ENCODE peak calls at places on chromosomes 11 and 22, in seven cellular contexts. One of them, this sample, is unnamed.

GRCh38 chr11:1064167-1064566 is 10.5 kb upstream of the MUC2 start:
- DNase-seq in right atrium auricular region: no peak
- DNase-seq in fibroblast of lung: no peak
- DNase-seq in GM23338: no peak
- DNase-seq in cardiac fibroblast: no peak
- DNase-seq in bronchial epithelial cell: no peak
- DNase-seq in A549: no peak
- DNase-seq in this sample: no peak

GRCh38 chr22:31140746-31141145 is 438 bp upstream of the PLA2G3 start:
- DNase-seq in bronchial epithelial cell: no peak
- DNase-seq in cardiac fibroblast: no peak
- DNase-seq in A549: no peak
- DNase-seq in fibroblast of lung: no peak
- DNase-seq in right atrium auricular region: no peak
- DNase-seq in GM23338: peak
- DNase-seq in this sample: no peak

GRCh38 chr11:44192015-44192380 is 96.5 kb downstream of the EXT2 start:
- DNase-seq in fibroblast of lung: no peak
- DNase-seq in GM23338: no peak
- DNase-seq in right atrium auricular region: no peak
- DNase-seq in cardiac fibroblast: no peak
- DNase-seq in A549: no peak
- DNase-seq in bronchial epithelial cell: no peak
- DNase-seq in this sample: no peak

GRCh38 chr11:134516529-134516928 is 104.5 kb upstream of the B3GAT1 start:
- DNase-seq in A549: no peak
- DNase-seq in right atrium auricular region: no peak
- DNase-seq in cardiac fibroblast: no peak
- DNase-seq in GM23338: peak
- DNase-seq in bronchial epithelial cell: no peak
- DNase-seq in fibroblast of lung: no peak
- DNase-seq in this sample: no peak

GRCh38 chr11:125245299-125245698 is 80.7 kb downstream of the PKNOX2 start:
- DNase-seq in right atrium auricular region: peak
- DNase-seq in A549: no peak
- DNase-seq in cardiac fibroblast: peak
- DNase-seq in fibroblast of lung: no peak
- DNase-seq in bronchial epithelial cell: no peak
- DNase-seq in GM23338: no peak
- DNase-seq in this sample: no peak

GRCh38 chr11:13215157-13215556 is 62.4 kb upstream of the BMAL1 start:
- DNase-seq in bronchial epithelial cell: peak
- DNase-seq in fibroblast of lung: peak
- DNase-seq in A549: peak
- DNase-seq in cardiac fibroblast: no peak
- DNase-seq in right atrium auricular region: no peak
- DNase-seq in GM23338: no peak
- DNase-seq in this sample: no peak

GRCh38 chr11:107598225-107599139 is 7.5 kb downstream of the ELMOD1 start:
- DNase-seq in fibroblast of lung: no peak
- DNase-seq in right atrium auricular region: no peak
- DNase-seq in cardiac fibroblast: peak
- DNase-seq in A549: peak
- DNase-seq in GM23338: peak
- DNase-seq in bronchial epithelial cell: peak
- DNase-seq in this sample: peak

GRCh38 chr11:9754041-9754471 is 90.2 kb downstream of the SWAP70 start:
- DNase-seq in A549: no peak
- DNase-seq in right atrium auricular region: no peak
- DNase-seq in GM23338: no peak
- DNase-seq in cardiac fibroblast: no peak
- DNase-seq in fibroblast of lung: no peak
- DNase-seq in bronchial epithelial cell: peak
- DNase-seq in this sample: no peak

GRCh38 chr22:44311855-44312170 is 938 bp downstream of the SHISAL1 start:
- DNase-seq in GM23338: no peak
- DNase-seq in cardiac fibroblast: peak
- DNase-seq in bronchial epithelial cell: peak
- DNase-seq in right atrium auricular region: no peak
- DNase-seq in A549: no peak
- DNase-seq in fibroblast of lung: peak
- DNase-seq in this sample: no peak

GRCh38 chr11:27720277-27720830 is 20.1 kb upstream of the BDNF start:
- DNase-seq in cardiac fibroblast: peak
- DNase-seq in fibroblast of lung: peak
- DNase-seq in bronchial epithelial cell: peak
- DNase-seq in A549: peak
- DNase-seq in right atrium auricular region: no peak
- DNase-seq in GM23338: peak
- DNase-seq in this sample: no peak

GRCh38 chr11:111540921-111541208 is 345 bp downstream of the LAYN start:
- DNase-seq in A549: no peak
- DNase-seq in right atrium auricular region: no peak
- DNase-seq in bronchial epithelial cell: no peak
- DNase-seq in fibroblast of lung: no peak
- DNase-seq in cardiac fibroblast: no peak
- DNase-seq in GM23338: no peak
- DNase-seq in this sample: no peak

GRCh38 chr22:43273902-43274484 is 69.2 kb downstream of the SCUBE1 start:
- DNase-seq in fibroblast of lung: peak
- DNase-seq in bronchial epithelial cell: peak
- DNase-seq in A549: peak
- DNase-seq in cardiac fibroblast: peak
- DNase-seq in right atrium auricular region: peak
- DNase-seq in GM23338: peak
- DNase-seq in this sample: peak

GRCh38 chr11:102914238-102915043 is 39.7 kb upstream of the MMP12 start:
- DNase-seq in GM23338: peak
- DNase-seq in cardiac fibroblast: peak
- DNase-seq in right atrium auricular region: no peak
- DNase-seq in bronchial epithelial cell: peak
- DNase-seq in fibroblast of lung: peak
- DNase-seq in A549: peak
- DNase-seq in this sample: no peak

GRCh38 chr11:79676396-79676795 is 235.6 kb upstream of the TENM4 start:
- DNase-seq in bronchial epithelial cell: peak
- DNase-seq in A549: no peak
- DNase-seq in right atrium auricular region: no peak
- DNase-seq in GM23338: no peak
- DNase-seq in fibroblast of lung: no peak
- DNase-seq in cardiac fibroblast: no peak
- DNase-seq in this sample: no peak

GRCh38 chr11:17612221-17613188 is 65.4 kb downstream of the OTOG start:
- DNase-seq in A549: no peak
- DNase-seq in GM23338: no peak
- DNase-seq in cardiac fibroblast: no peak
- DNase-seq in bronchial epithelial cell: no peak
- DNase-seq in right atrium auricular region: peak
- DNase-seq in fibroblast of lung: no peak
- DNase-seq in this sample: no peak

GRCh38 chr22:21076907-21077625 is 31.3 kb downstream of the LRRC74B start:
- DNase-seq in GM23338: no peak
- DNase-seq in right atrium auricular region: no peak
- DNase-seq in cardiac fibroblast: no peak
- DNase-seq in A549: no peak
- DNase-seq in fibroblast of lung: no peak
- DNase-seq in bronchial epithelial cell: no peak
- DNase-seq in this sample: no peak

GRCh38 chr11:20501971-20502370 is 97.4 kb upstream of the SLC6A5 start:
- DNase-seq in bronchial epithelial cell: no peak
- DNase-seq in A549: no peak
- DNase-seq in GM23338: no peak
- DNase-seq in fibroblast of lung: no peak
- DNase-seq in cardiac fibroblast: no peak
- DNase-seq in right atrium auricular region: no peak
- DNase-seq in this sample: no peak

GRCh38 chr11:94144664-94145063 is 16.0 kb downstream of the PANX1 start:
- DNase-seq in right atrium auricular region: no peak
- DNase-seq in cardiac fibroblast: no peak
- DNase-seq in bronchial epithelial cell: no peak
- DNase-seq in GM23338: no peak
- DNase-seq in fibroblast of lung: no peak
- DNase-seq in A549: no peak
- DNase-seq in this sample: no peak

GRCh38 chr22:22210375-22210774 is 34.2 kb upstream of the VPREB1 start:
- DNase-seq in A549: peak
- DNase-seq in right atrium auricular region: no peak
- DNase-seq in bronchial epithelial cell: peak
- DNase-seq in fibroblast of lung: peak
- DNase-seq in GM23338: no peak
- DNase-seq in cardiac fibroblast: peak
- DNase-seq in this sample: no peak

GRCh38 chr11:125376117-125376516 is 119.9 kb downstream of the FEZ1 start:
- DNase-seq in fibroblast of lung: no peak
- DNase-seq in right atrium auricular region: peak
- DNase-seq in A549: no peak
- DNase-seq in GM23338: peak
- DNase-seq in bronchial epithelial cell: peak
- DNase-seq in cardiac fibroblast: peak
- DNase-seq in this sample: no peak

GRCh38 chr11:8025816-8026215 is 38.7 kb downstream of the EIF3F start:
- DNase-seq in cardiac fibroblast: peak
- DNase-seq in fibroblast of lung: peak
- DNase-seq in A549: no peak
- DNase-seq in GM23338: no peak
- DNase-seq in right atrium auricular region: no peak
- DNase-seq in bronchial epithelial cell: peak
- DNase-seq in this sample: no peak

GRCh38 chr11:67420646-67421420 is 5.4 kb downstream of the CARNS1 start:
- DNase-seq in bronchial epithelial cell: peak
- DNase-seq in right atrium auricular region: peak
- DNase-seq in fibroblast of lung: peak
- DNase-seq in cardiac fibroblast: peak
- DNase-seq in GM23338: peak
- DNase-seq in A549: peak
- DNase-seq in this sample: peak

GRCh38 chr22:33539902-33540751 is 380.1 kb downstream of the LARGE1 start:
- DNase-seq in fibroblast of lung: peak
- DNase-seq in A549: peak
- DNase-seq in GM23338: no peak
- DNase-seq in right atrium auricular region: peak
- DNase-seq in cardiac fibroblast: peak
- DNase-seq in bronchial epithelial cell: no peak
- DNase-seq in this sample: no peak

GRCh38 chr22:22070371-22070824 is 87.8 kb upstream of the TOP3B start:
- DNase-seq in GM23338: no peak
- DNase-seq in right atrium auricular region: no peak
- DNase-seq in fibroblast of lung: no peak
- DNase-seq in bronchial epithelial cell: peak
- DNase-seq in A549: no peak
- DNase-seq in cardiac fibroblast: no peak
- DNase-seq in this sample: peak

GRCh38 chr11:567629-568258 is 7.0 kb downstream of the RASSF7 start:
- DNase-seq in fibroblast of lung: no peak
- DNase-seq in A549: no peak
- DNase-seq in GM23338: no peak
- DNase-seq in cardiac fibroblast: no peak
- DNase-seq in bronchial epithelial cell: no peak
- DNase-seq in right atrium auricular region: no peak
- DNase-seq in this sample: no peak

GRCh38 chr22:50314455-50315288 is 7.2 kb upstream of the PLXNB2 start:
- DNase-seq in GM23338: peak
- DNase-seq in cardiac fibroblast: no peak
- DNase-seq in A549: no peak
- DNase-seq in right atrium auricular region: no peak
- DNase-seq in fibroblast of lung: no peak
- DNase-seq in bronchial epithelial cell: no peak
- DNase-seq in this sample: peak

GRCh38 chr11:78562398-78562797 is 12.3 kb downstream of the NARS2 start:
- DNase-seq in A549: no peak
- DNase-seq in fibroblast of lung: peak
- DNase-seq in bronchial epithelial cell: peak
- DNase-seq in right atrium auricular region: no peak
- DNase-seq in GM23338: no peak
- DNase-seq in cardiac fibroblast: peak
- DNase-seq in this sample: no peak

GRCh38 chr11:42951266-42951665 is 360.5 kb upstream of the API5 start:
- DNase-seq in bronchial epithelial cell: peak
- DNase-seq in A549: no peak
- DNase-seq in cardiac fibroblast: no peak
- DNase-seq in right atrium auricular region: no peak
- DNase-seq in fibroblast of lung: no peak
- DNase-seq in GM23338: no peak
- DNase-seq in this sample: no peak

GRCh38 chr11:73359930-73360742 is 16.1 kb upstream of the RELT start:
- DNase-seq in right atrium auricular region: no peak
- DNase-seq in bronchial epithelial cell: no peak
- DNase-seq in A549: peak
- DNase-seq in GM23338: peak
- DNase-seq in fibroblast of lung: peak
- DNase-seq in cardiac fibroblast: peak
- DNase-seq in this sample: no peak
- TF ChIP-seq CTCF in right atrium auricular region: no peak
- TF ChIP-seq CTCF in bronchial epithelial cell: peak
- TF ChIP-seq CTCF in A549: peak
- TF ChIP-seq CTCF in GM23338: peak
- TF ChIP-seq CTCF in fibroblast of lung: peak
- TF ChIP-seq CTCF in cardiac fibroblast: peak
- TF ChIP-seq CTCF in this sample: peak

GRCh38 chr22:26398741-26399153 is 30.3 kb upstream of the ASPHD2 start:
- DNase-seq in right atrium auricular region: peak
- DNase-seq in fibroblast of lung: peak
- DNase-seq in GM23338: peak
- DNase-seq in A549: peak
- DNase-seq in cardiac fibroblast: peak
- DNase-seq in bronchial epithelial cell: peak
- DNase-seq in this sample: peak
- TF ChIP-seq CTCF in right atrium auricular region: peak
- TF ChIP-seq CTCF in fibroblast of lung: peak
- TF ChIP-seq CTCF in GM23338: peak
- TF ChIP-seq CTCF in A549: peak
- TF ChIP-seq CTCF in cardiac fibroblast: peak
- TF ChIP-seq CTCF in bronchial epithelial cell: peak
- TF ChIP-seq CTCF in this sample: peak

GRCh38 chr22:38881464-38881871 is 9.5 kb upstream of the CBX6 start:
- DNase-seq in bronchial epithelial cell: no peak
- DNase-seq in A549: no peak
- DNase-seq in GM23338: no peak
- DNase-seq in cardiac fibroblast: peak
- DNase-seq in right atrium auricular region: peak
- DNase-seq in fibroblast of lung: peak
- DNase-seq in this sample: no peak
- TF ChIP-seq CTCF in bronchial epithelial cell: no peak
- TF ChIP-seq CTCF in A549: no peak
- TF ChIP-seq CTCF in GM23338: no peak
- TF ChIP-seq CTCF in cardiac fibroblast: no peak
- TF ChIP-seq CTCF in right atrium auricular region: no peak
- TF ChIP-seq CTCF in fibroblast of lung: no peak
- TF ChIP-seq CTCF in this sample: no peak

DNA sequence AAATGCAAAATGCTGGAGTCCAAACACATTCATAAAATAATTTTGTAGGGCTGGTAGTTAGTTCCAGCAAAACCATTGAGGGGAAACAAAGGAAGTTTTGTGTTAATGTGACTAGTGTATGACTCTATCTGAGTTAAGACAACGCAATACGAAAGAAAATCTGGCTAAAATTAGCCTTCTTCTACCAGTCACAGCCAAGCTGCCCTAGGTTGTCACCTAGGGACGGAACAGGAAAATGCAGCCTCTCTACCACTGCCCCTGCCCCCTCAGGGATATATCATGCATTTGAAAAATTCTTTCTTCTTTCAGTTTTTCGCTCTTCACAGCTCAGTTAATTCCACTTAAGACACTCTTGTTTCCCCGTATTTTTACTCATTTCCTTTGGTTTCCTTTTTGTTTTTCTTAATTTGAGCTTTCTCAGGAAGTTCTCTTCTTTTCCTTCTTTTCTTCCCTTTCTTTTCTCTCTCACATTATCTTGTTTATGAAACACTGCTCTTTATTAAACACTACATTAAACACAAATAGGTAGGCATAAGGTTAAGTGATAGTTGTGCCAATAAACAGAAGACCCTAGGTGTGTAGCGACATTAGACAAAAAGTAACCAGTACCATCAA is 30.6 kb downstream of the KIRREL3 start:
- DNase-seq in A549: peak
- DNase-seq in cardiac fibroblast: peak
- DNase-seq in bronchial epithelial cell: peak
- DNase-seq in GM23338: peak
- DNase-seq in right atrium auricular region: no peak
- DNase-seq in fibroblast of lung: peak
- DNase-seq in this sample: no peak
- TF ChIP-seq CTCF in A549: peak
- TF ChIP-seq CTCF in cardiac fibroblast: peak
- TF ChIP-seq CTCF in bronchial epithelial cell: peak
- TF ChIP-seq CTCF in GM23338: peak
- TF ChIP-seq CTCF in right atrium auricular region: peak
- TF ChIP-seq CTCF in fibroblast of lung: peak
- TF ChIP-seq CTCF in this sample: peak

This sample was measured in HL-60.